ENCODE peak calls at places on chromosomes 3 and 15, in seven cellular contexts. One of them, this sample, is unnamed.

GRCh38 chr3:56001991-56002390 is 466.3 kb downstream of the ERC2 start:
- DNase-seq in hepatocyte: no peak
- DNase-seq in SK-N-SH: no peak
- DNase-seq in neural progenitor cell: no peak
- DNase-seq in OCI-LY7: no peak
- DNase-seq in GM23338: no peak
- DNase-seq in MM.1S: no peak
- DNase-seq in this sample: no peak

GRCh38 chr3:183911087-183911486 is 26.4 kb upstream of the PARL start:
- DNase-seq in MM.1S: no peak
- DNase-seq in hepatocyte: no peak
- DNase-seq in GM23338: no peak
- DNase-seq in neural progenitor cell: no peak
- DNase-seq in SK-N-SH: no peak
- DNase-seq in OCI-LY7: no peak
- DNase-seq in this sample: no peak

GRCh38 chr15:86231864-86232801 is 152.5 kb downstream of the AGBL1 start:
- DNase-seq in MM.1S: peak; percentile 46
- DNase-seq in neural progenitor cell: peak; percentile 73
- DNase-seq in hepatocyte: peak; percentile 73
- DNase-seq in GM23338: peak; percentile 83
- DNase-seq in SK-N-SH: peak; percentile 65
- DNase-seq in OCI-LY7: peak; percentile 37
- DNase-seq in this sample: peak; percentile 27

GRCh38 chr15:41933771-41934170 is 38.6 kb downstream of the EHD4 start:
- DNase-seq in OCI-LY7: no peak
- DNase-seq in GM23338: no peak
- DNase-seq in MM.1S: no peak
- DNase-seq in hepatocyte: peak; percentile 55
- DNase-seq in SK-N-SH: no peak
- DNase-seq in neural progenitor cell: no peak
- DNase-seq in this sample: peak; percentile 81

GRCh38 chr3:136547293-136547692 is 204.9 kb downstream of the STAG1 start:
- DNase-seq in MM.1S: no peak
- DNase-seq in GM23338: no peak
- DNase-seq in neural progenitor cell: no peak
- DNase-seq in OCI-LY7: no peak
- DNase-seq in SK-N-SH: no peak
- DNase-seq in hepatocyte: no peak
- DNase-seq in this sample: no peak

GRCh38 chr3:104388624-104389023 is 978.1 kb upstream of the ALCAM start:
- DNase-seq in neural progenitor cell: no peak
- DNase-seq in GM23338: no peak
- DNase-seq in hepatocyte: peak; percentile 17
- DNase-seq in SK-N-SH: no peak
- DNase-seq in MM.1S: peak; percentile 42
- DNase-seq in OCI-LY7: no peak
- DNase-seq in this sample: no peak

GRCh38 chr3:114290911-114291901 is 2.6 kb upstream of the TIGIT start:
- DNase-seq in SK-N-SH: peak; percentile 70
- DNase-seq in hepatocyte: peak; percentile 48
- DNase-seq in neural progenitor cell: peak; percentile 86
- DNase-seq in GM23338: peak; percentile 97
- DNase-seq in MM.1S: peak; percentile 96
- DNase-seq in OCI-LY7: peak; percentile 84
- DNase-seq in this sample: peak; percentile 39

GRCh38 chr3:132464066-132464465 is 46.8 kb downstream of the DNAJC13 start:
- DNase-seq in SK-N-SH: no peak
- DNase-seq in neural progenitor cell: no peak
- DNase-seq in MM.1S: no peak
- DNase-seq in GM23338: no peak
- DNase-seq in OCI-LY7: no peak
- DNase-seq in hepatocyte: no peak
- DNase-seq in this sample: peak; percentile 43

GRCh38 chr15:71375934-71376333 is 260.7 kb downstream of the THSD4 start:
- DNase-seq in OCI-LY7: no peak
- DNase-seq in MM.1S: no peak
- DNase-seq in hepatocyte: no peak
- DNase-seq in neural progenitor cell: no peak
- DNase-seq in SK-N-SH: no peak
- DNase-seq in GM23338: no peak
- DNase-seq in this sample: peak; percentile 47

DNA sequence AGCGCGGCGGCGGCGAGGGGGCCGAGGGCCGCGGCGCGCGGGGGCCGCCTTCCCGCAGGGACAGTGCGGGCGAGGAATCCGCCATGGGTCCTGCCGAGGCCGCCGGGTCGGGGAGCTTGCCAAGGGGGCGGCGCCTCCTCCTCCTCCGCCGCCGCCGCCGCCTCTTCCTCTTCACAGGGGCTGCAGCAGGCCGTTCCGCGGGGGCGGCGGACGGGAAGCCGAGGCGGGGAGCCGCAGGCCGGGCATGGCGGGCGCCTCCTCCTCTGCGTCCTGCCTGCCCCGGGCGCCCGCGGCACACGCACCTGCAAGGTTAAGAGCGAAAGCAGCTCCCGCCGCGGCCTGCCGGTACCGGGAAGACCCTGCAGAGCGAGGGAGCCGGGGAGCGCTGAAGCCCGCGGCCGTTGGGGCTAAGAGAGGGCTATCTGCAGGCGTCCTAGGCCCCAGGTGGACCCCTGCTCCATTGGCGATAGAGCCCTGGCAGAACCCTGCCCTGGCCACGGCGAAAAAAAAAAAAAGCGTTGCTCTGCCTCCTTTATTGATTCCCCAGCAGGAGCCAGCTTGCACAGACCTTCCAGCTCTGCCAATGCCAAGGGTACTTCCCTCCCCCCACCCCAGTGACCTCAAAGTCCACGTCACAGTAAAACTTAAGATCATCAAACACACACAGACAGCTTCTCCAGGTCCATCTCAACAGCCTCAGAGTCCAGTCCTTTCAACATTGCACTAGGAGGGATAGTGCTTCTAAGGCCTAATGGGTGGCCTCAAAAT is at the start of gene LYSMD2:
- DNase-seq in hepatocyte: peak; percentile 61
- DNase-seq in OCI-LY7: peak; percentile 30
- DNase-seq in SK-N-SH: peak; percentile 87
- DNase-seq in GM23338: peak; percentile 69
- DNase-seq in neural progenitor cell: peak; percentile 74
- DNase-seq in MM.1S: peak; percentile 16
- DNase-seq in this sample: peak; percentile 72
- TF ChIP-seq EZH2phosphoT487 in hepatocyte: no peak
- TF ChIP-seq EZH2phosphoT487 in OCI-LY7: peak; percentile 39
- TF ChIP-seq EZH2phosphoT487 in SK-N-SH: no peak
- TF ChIP-seq EZH2phosphoT487 in GM23338: no peak
- TF ChIP-seq EZH2phosphoT487 in neural progenitor cell: peak; percentile 45
- TF ChIP-seq EZH2phosphoT487 in MM.1S: no peak
- TF ChIP-seq EZH2phosphoT487 in this sample: no peak

GRCh38 chr15:62431806-62432205 is 266.7 kb upstream of the C2CD4B start:
- DNase-seq in hepatocyte: no peak
- DNase-seq in SK-N-SH: no peak
- DNase-seq in neural progenitor cell: no peak
- DNase-seq in OCI-LY7: no peak
- DNase-seq in MM.1S: no peak
- DNase-seq in GM23338: no peak
- DNase-seq in this sample: peak; percentile 27

GRCh38 chr15:62431391-62431790 is 266.3 kb upstream of the C2CD4B start:
- DNase-seq in SK-N-SH: no peak
- DNase-seq in OCI-LY7: no peak
- DNase-seq in GM23338: no peak
- DNase-seq in neural progenitor cell: no peak
- DNase-seq in hepatocyte: no peak
- DNase-seq in MM.1S: no peak
- DNase-seq in this sample: no peak

GRCh38 chr15:62430552-62430951 is 265.5 kb upstream of the C2CD4B start:
- DNase-seq in GM23338: no peak
- DNase-seq in OCI-LY7: no peak
- DNase-seq in hepatocyte: no peak
- DNase-seq in SK-N-SH: no peak
- DNase-seq in MM.1S: no peak
- DNase-seq in neural progenitor cell: no peak
- DNase-seq in this sample: no peak

GRCh38 chr15:62430056-62430455 is 265.0 kb upstream of the C2CD4B start:
- DNase-seq in neural progenitor cell: no peak
- DNase-seq in GM23338: no peak
- DNase-seq in MM.1S: no peak
- DNase-seq in OCI-LY7: no peak
- DNase-seq in hepatocyte: no peak
- DNase-seq in SK-N-SH: no peak
- DNase-seq in this sample: no peak

GRCh38 chr15:62432702-62433398 is 267.8 kb upstream of the C2CD4B start:
- DNase-seq in GM23338: no peak
- DNase-seq in SK-N-SH: no peak
- DNase-seq in OCI-LY7: no peak
- DNase-seq in hepatocyte: no peak
- DNase-seq in neural progenitor cell: no peak
- DNase-seq in MM.1S: peak; percentile 14
- DNase-seq in this sample: peak; percentile 65
- H3K4me1 ChIP-seq in GM23338: no peaks in the 10 kb centered on the region
- H3K4me1 ChIP-seq in SK-N-SH: no peaks in the 10 kb centered on the region
- H3K4me1 ChIP-seq in OCI-LY7: no peaks in the 10 kb centered on the region
- H3K4me1 ChIP-seq in hepatocyte: peaks cover 28% of the 10 kb centered on the region
- H3K4me1 ChIP-seq in neural progenitor cell: no peaks in the 10 kb centered on the region
- H3K4me1 ChIP-seq in MM.1S: peaks cover 7% of the 10 kb centered on the region
- H3K4me1 ChIP-seq in this sample: peaks cover 25% of the 10 kb centered on the region

DNA sequence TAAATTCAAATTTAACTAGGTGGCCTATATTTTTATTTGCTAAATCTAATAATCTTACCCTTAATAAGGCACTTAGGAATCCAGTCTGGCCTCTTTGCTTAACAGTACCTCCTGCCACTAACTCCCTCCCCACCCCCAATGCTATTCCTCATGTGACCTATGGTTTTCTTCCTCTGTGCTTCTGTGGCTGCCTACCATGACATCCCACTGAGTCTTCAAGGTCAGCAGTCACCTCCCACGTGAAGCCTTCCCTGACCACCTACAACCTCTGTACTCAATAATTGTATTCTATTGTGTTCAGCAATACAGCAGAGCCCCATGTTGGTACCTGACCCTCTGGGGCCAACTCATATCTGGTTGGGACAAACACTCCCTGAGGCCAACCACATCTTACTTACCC is 9.7 kb downstream of the PARP16 start:
- DNase-seq in GM23338: no peak
- DNase-seq in hepatocyte: no peak
- DNase-seq in OCI-LY7: no peak
- DNase-seq in MM.1S: no peak
- DNase-seq in SK-N-SH: no peak
- DNase-seq in neural progenitor cell: no peak
- DNase-seq in this sample: no peak
- H3K27ac ChIP-seq in GM23338: no peak overlapping the region
- H3K27ac ChIP-seq in hepatocyte: no peak overlapping the region
- H3K27ac ChIP-seq in OCI-LY7: no peak overlapping the region
- H3K27ac ChIP-seq in MM.1S: no peak overlapping the region
- H3K27ac ChIP-seq in SK-N-SH: no peak overlapping the region
- H3K27ac ChIP-seq in neural progenitor cell: no peak overlapping the region
- H3K27ac ChIP-seq in this sample: no peak overlapping the region

GRCh38 chr3:122977645-122978466 is 49.7 kb downstream of the SEMA5B start:
- DNase-seq in SK-N-SH: peak; percentile 63
- DNase-seq in MM.1S: no peak
- DNase-seq in GM23338: peak; percentile 76
- DNase-seq in neural progenitor cell: peak; percentile 85
- DNase-seq in hepatocyte: peak; percentile 80
- DNase-seq in OCI-LY7: no peak
- DNase-seq in this sample: peak; percentile 40
- TF ChIP-seq EZH2phosphoT487 in SK-N-SH: no peak
- TF ChIP-seq EZH2phosphoT487 in MM.1S: no peak
- TF ChIP-seq EZH2phosphoT487 in GM23338: no peak
- TF ChIP-seq EZH2phosphoT487 in neural progenitor cell: no peak
- TF ChIP-seq EZH2phosphoT487 in hepatocyte: no peak
- TF ChIP-seq EZH2phosphoT487 in OCI-LY7: no peak
- TF ChIP-seq EZH2phosphoT487 in this sample: no peak

GRCh38 chr3:188178293-188178950 is 24.5 kb downstream of the LPP start:
- DNase-seq in neural progenitor cell: no peak
- DNase-seq in hepatocyte: no peak
- DNase-seq in SK-N-SH: no peak
- DNase-seq in GM23338: no peak
- DNase-seq in MM.1S: no peak
- DNase-seq in OCI-LY7: no peak
- DNase-seq in this sample: no peak
- H3K4me1 ChIP-seq in neural progenitor cell: no peaks in the 10 kb centered on the region
- H3K4me1 ChIP-seq in hepatocyte: peaks cover 32% of the 10 kb centered on the region
- H3K4me1 ChIP-seq in SK-N-SH: no peaks in the 10 kb centered on the region
- H3K4me1 ChIP-seq in GM23338: peaks cover 8% of the 10 kb centered on the region
- H3K4me1 ChIP-seq in MM.1S: no peaks in the 10 kb centered on the region
- H3K4me1 ChIP-seq in OCI-LY7: peaks cover 72% of the 10 kb centered on the region
- H3K4me1 ChIP-seq in this sample: peaks cover 21% of the 10 kb centered on the region

DNA sequence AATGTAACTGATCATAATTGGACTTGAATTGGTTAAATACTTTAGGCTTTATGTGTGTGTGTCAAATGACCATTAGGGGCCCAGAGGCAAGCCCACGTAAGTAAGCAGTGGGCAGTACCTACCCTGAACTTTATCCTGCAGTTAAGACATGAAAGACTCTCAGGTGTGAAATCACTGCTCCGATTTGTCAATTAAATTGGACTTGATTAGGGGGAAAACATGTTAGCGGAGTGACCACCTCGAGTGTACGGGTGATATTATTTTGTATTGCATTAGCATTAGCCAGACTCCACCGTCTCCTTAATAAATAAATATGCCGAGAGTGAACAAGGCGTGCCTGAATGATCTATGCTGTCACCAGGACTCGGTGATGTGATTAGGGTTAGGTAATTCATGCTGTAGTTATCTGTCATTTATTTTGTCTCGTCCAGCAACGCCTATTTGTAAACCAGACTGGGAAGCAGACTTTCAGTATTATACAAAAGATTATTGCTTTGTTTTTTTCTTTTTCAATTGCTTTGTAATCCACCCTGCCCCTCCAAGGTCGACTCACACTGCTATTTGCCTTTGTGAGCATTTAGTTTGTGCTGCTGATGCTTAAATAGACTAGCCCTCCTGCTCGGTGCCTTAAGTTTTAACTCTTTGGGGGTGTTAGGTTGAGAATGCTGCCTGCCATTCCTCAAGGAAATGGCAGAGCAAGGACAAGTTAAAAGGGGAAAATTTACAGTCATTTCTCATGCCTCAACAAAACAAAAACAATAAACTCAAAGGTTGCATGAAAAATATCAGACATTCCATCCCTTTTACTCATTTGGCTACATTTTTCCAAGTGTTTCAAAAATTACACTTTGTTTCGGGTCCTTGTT is 1.8 kb downstream of the RBMS3 start:
- DNase-seq in hepatocyte: peak; percentile 44
- DNase-seq in GM23338: no peak
- DNase-seq in SK-N-SH: no peak
- DNase-seq in OCI-LY7: no peak
- DNase-seq in neural progenitor cell: peak; percentile 17
- DNase-seq in MM.1S: no peak
- DNase-seq in this sample: peak; percentile 57
- H3K27ac ChIP-seq in hepatocyte: peak overlapping the region; percentile 93
- H3K27ac ChIP-seq in GM23338: peak overlapping the region; percentile 94
- H3K27ac ChIP-seq in SK-N-SH: peak overlapping the region; percentile 96
- H3K27ac ChIP-seq in OCI-LY7: no peak overlapping the region
- H3K27ac ChIP-seq in neural progenitor cell: no peak overlapping the region
- H3K27ac ChIP-seq in MM.1S: no peak overlapping the region
- H3K27ac ChIP-seq in this sample: peak overlapping the region; percentile 88

This sample was measured in GM23248.